ENCODE peak calls at places on chromosomes 7 and 10, in seven cellular contexts. L is brain microvascular endothelial cell; M is CD8-positive, alpha-beta T cell; I is GM23338; H is MM.1S; W is heart right ventricle; K is colonic mucosa. P is an unnamed sample.

GRCh38 chr7:41624818-41625217 is 78.1 kb downstream of the INHBA start:
- DNase-seq in L (peak; percentile 39), M (no peak), I (no peak), H (no peak), W (no peak), K (no peak), P (no peak)

GRCh38 chr7:121081327-121081936 is 92.9 kb downstream of the CPED1 start:
- DNase-seq in L (peak; percentile 22), M (no peak), I (peak; percentile 70), H (peak; percentile 82), W (no peak), K (no peak), P (no peak)

GRCh38 chr7:41825927-41826480 is 123.1 kb upstream of the INHBA start:
- DNase-seq in L (no peak), M (no peak), I (no peak), H (peak; percentile 39), W (no peak), K (no peak), P (no peak)

GRCh38 chr10:119149723-119150122 is 15.8 kb downstream of the SFXN4 start:
- DNase-seq in L (no peak), M (no peak), I (peak; percentile 68), H (no peak), W (no peak), K (no peak), P (no peak)

GRCh38 chr7:29139796-29140195 is 6.5 kb downstream of the CPVL start:
- DNase-seq in L (peak; percentile 10), M (no peak), I (no peak), H (no peak), W (no peak), K (no peak), P (no peak)

GRCh38 chr7:28078036-28078901 is 102.3 kb downstream of the JAZF1 start:
- DNase-seq in L (peak; percentile 35), M (peak; percentile 43), I (peak; percentile 62), H (peak; percentile 73), W (no peak), K (peak; percentile 39), P (no peak)

GRCh38 chr7:115117748-115118147 is 195.9 kb downstream of the MDFIC start:
- DNase-seq in L (no peak), M (no peak), I (peak; percentile 19), H (no peak), W (no peak), K (no peak), P (no peak)

GRCh38 chr7:142381727-142382409 is 124.0 kb upstream of the PRSS58 start:
- DNase-seq in L (no peak), M (no peak), I (no peak), H (peak; percentile 82), W (no peak), K (no peak), P (no peak)

GRCh38 chr10:17599089-17599488 is 18.1 kb downstream of the HACD1 start:
- DNase-seq in L (peak; percentile 52), M (no peak), I (peak; percentile 64), H (no peak), W (peak; percentile 22), K (no peak), P (no peak)

GRCh38 chr10:18158698-18159342 is 18.6 kb downstream of the CACNB2 start:
- DNase-seq in L (no peak), M (no peak), I (no peak), H (no peak), W (no peak), K (no peak), P (no peak)

GRCh38 chr7:31924228-31924627 is 146.0 kb downstream of the PDE1C start:
- DNase-seq in L (no peak), M (no peak), I (no peak), H (no peak), W (no peak), K (no peak), P (no peak)

GRCh38 chr10:6583447-6583846 is 3.4 kb upstream of the PRKCQ start:
- DNase-seq in L (no peak), M (peak; percentile 53), I (no peak), H (no peak), W (no peak), K (no peak), P (no peak)

GRCh38 chr10:79260803-79261740 is 86.2 kb upstream of the PPIF start:
- DNase-seq in L (no peak), M (no peak), I (peak; percentile 53), H (peak; percentile 47), W (no peak), K (no peak), P (no peak)

GRCh38 chr7:51062222-51062987 is 254.2 kb downstream of the COBL start:
- DNase-seq in L (no peak), M (no peak), I (no peak), H (no peak), W (no peak), K (no peak), P (no peak)

GRCh38 chr7:135335628-135336139 is 102.0 kb downstream of the STRA8 start:
- DNase-seq in L (peak; percentile 22), M (no peak), I (peak; percentile 98), H (peak; percentile 53), W (peak; percentile 32), K (peak; percentile 76), P (no peak)

GRCh38 chr10:28983799-28984198 is 305.1 kb upstream of the LYZL1 start:
- DNase-seq in L (no peak), M (no peak), I (no peak), H (no peak), W (no peak), K (no peak), P (no peak)

GRCh38 chr7:50265968-50266694 is 38.4 kb upstream of the IKZF1 start:
- DNase-seq in L (no peak), M (no peak), I (no peak), H (no peak), W (no peak), K (no peak), P (no peak)

GRCh38 chr10:88826390-88826789 is 23.9 kb downstream of the LIPM start:
- DNase-seq in L (no peak), M (no peak), I (no peak), H (no peak), W (no peak), K (no peak), P (no peak)

GRCh38 chr7:35680403-35681013 is 14.4 kb downstream of the HERPUD2 start:
- DNase-seq in L (no peak), M (no peak), I (no peak), H (no peak), W (no peak), K (no peak), P (no peak)

GRCh38 chr7:6272481-6273323 is at the start of gene CYTH3:
- DNase-seq in L (no peak), M (peak; percentile 77), I (peak; percentile 87), H (peak; percentile 81), W (peak; percentile 70), K (peak; percentile 82), P (no peak)

GRCh38 chr10:94546058-94546595 is 539 bp downstream of the HELLS start:
- DNase-seq in L (peak; percentile 5), M (no peak), I (no peak), H (peak; percentile 21), W (no peak), K (no peak), P (no peak)

GRCh38 chr7:155188357-155188756 is 109.3 kb upstream of the INSIG1 start:
- DNase-seq in L (no peak), M (no peak), I (no peak), H (no peak), W (no peak), K (no peak), P (no peak)

GRCh38 chr7:45196374-45196773 is 38.8 kb downstream of the RAMP3 start:
- DNase-seq in L (no peak), M (no peak), I (no peak), H (no peak), W (no peak), K (no peak), P (no peak)

DNA sequence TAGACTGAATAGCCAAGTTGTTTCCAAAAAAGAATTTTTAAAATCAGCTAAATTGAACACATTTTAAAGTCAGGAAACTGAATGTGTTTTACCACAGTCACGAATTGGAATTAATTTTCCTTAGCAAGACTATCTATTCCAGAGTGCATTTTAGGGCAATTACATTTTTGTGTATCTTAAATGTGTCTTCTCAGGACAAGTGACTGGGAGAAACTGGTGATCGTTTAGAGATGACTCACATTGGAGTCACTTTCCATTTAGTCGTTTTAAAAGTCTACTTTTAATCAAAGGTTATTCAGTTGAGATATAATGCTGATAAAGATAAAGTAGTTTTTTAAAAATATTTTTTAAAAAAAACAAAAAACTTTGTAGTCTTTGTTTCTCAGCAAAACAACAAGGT is 191.7 kb upstream of the SLC26A5 start:
- DNase-seq in L (peak; percentile 22), M (no peak), I (no peak), H (no peak), W (no peak), K (no peak), P (no peak)
- H3K36me3 ChIP-seq in L (no peaks in the 10 kb centered on the region), M (no peaks in the 10 kb centered on the region), I (no peaks in the 10 kb centered on the region), H (no peaks in the 10 kb centered on the region), W (no peaks in the 10 kb centered on the region), K (no peaks in the 10 kb centered on the region), P (no peaks in the 10 kb centered on the region)

GRCh38 chr10:11493646-11494045 is 117.8 kb downstream of the USP6NL start:
- DNase-seq in L (no peak), M (no peak), I (no peak), H (no peak), W (no peak), K (no peak), P (no peak)
- H3K36me3 ChIP-seq in L (no peaks in the 10 kb centered on the region), M (no peaks in the 10 kb centered on the region), I (peaks cover 8% of the 10 kb centered on the region), H (no peaks in the 10 kb centered on the region), W (peaks cover 55% of the 10 kb centered on the region), K (no peaks in the 10 kb centered on the region), P (peaks cover 4% of the 10 kb centered on the region)

GRCh38 chr7:96621932-96622331 is 87.7 kb downstream of the SEM1 start:
- DNase-seq in L (no peak), M (no peak), I (no peak), H (no peak), W (no peak), K (no peak), P (no peak)

GRCh38 chr7:96629884-96630283 is 79.8 kb downstream of the SEM1 start:
- DNase-seq in L (no peak), M (no peak), I (no peak), H (no peak), W (no peak), K (no peak), P (no peak)

DNA sequence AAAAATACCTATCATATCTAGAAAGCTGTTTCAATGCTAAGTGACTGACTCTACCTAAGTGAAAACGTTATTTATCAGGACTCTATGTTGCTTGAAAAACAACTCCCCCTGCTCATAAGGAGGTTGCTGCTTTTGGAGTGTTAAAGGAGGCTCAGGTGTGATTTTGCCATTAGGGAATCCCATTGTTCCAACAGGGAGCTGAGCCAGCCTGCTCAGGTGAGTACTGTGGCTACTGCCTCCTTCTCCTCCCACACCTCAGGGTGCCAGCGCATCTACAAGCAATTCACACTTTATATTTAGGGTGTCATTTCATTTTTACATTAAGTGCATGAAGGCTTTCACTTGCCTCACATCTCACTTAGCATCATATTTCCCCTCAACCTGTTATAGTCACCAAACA is 84.7 kb downstream of the SEM1 start:
- DNase-seq in L (no peak), M (no peak), I (peak; percentile 31), H (no peak), W (no peak), K (no peak), P (no peak)
- H3K36me3 ChIP-seq in L (no peaks in the 10 kb centered on the region), M (no peaks in the 10 kb centered on the region), I (no peaks in the 10 kb centered on the region), H (no peaks in the 10 kb centered on the region), W (no peaks in the 10 kb centered on the region), K (no peaks in the 10 kb centered on the region), P (peaks cover 1% of the 10 kb centered on the region)

DNA sequence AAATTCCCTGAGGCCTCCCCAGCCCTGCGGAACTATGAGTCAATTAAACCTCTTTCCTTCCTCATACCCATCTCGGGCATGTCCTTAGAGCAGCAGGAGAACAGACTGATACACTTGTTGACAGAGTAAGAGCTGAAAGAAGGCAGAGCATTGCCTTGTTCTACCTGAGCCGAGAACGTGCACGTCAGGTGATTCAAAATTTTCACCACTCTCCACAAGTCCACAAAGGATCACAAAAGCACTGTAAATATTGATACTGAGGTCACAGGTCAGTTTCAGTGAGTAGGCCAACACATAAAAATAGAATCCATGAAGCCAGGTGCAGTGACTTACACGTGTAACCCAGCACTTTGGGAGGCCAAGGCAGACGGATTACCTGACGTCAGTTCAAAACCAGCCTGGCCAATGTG is 27.8 kb downstream of the DCLRE1C start:
- DNase-seq in L (no peak), M (no peak), I (no peak), H (peak; percentile 80), W (no peak), K (no peak), P (no peak)
- H3K36me3 ChIP-seq in L (peaks cover 54% of the 10 kb centered on the region), M (peaks cover 57% of the 10 kb centered on the region), I (peaks cover 12% of the 10 kb centered on the region), H (peaks cover 20% of the 10 kb centered on the region), W (peaks cover 99% of the 10 kb centered on the region), K (peaks cover 9% of the 10 kb centered on the region), P (peaks cover 60% of the 10 kb centered on the region)